ENCODE peak calls at places on chromosomes 4 and X, in ten cellular contexts. U is tibial nerve, H is adrenal gland, O is keratinocyte, J is brain microvascular endothelial cell, P is IMR-90, F is stomach, E is cardiac muscle cell, S is ovary, W is H1. M is an unnamed sample.
A peak's percentile ranks its signal among the peaks of the same experiment; 100 is the strongest.

GRCh38 chr4:98754736-98755135 is 96.3 kb upstream of the TSPAN5 start:
- DNase-seq in P (no peak), J (no peak), F (no peak), H (no peak), E (no peak), U (no peak), W (no peak), O (no peak), S (no peak), M (no peak)

GRCh38 chrX:146477341-146477740 is 332.2 kb upstream of the CXorf51B start:
- DNase-seq in S (no peak), H (no peak), J (no peak), O (no peak), U (no peak), P (no peak), E (no peak), W (no peak), F (no peak), M (no peak)

GRCh38 chr4:56874166-56874565 is 33.5 kb upstream of the REST start:
- DNase-seq in P (no peak), W (peak; percentile 49), J (no peak), S (no peak), F (no peak), O (no peak), U (no peak), H (no peak), E (no peak), M (no peak)

GRCh38 chr4:166019441-166019840 is 146.4 kb downstream of the TLL1 start:
- DNase-seq in S (no peak), E (no peak), F (no peak), O (no peak), H (no peak), W (no peak), U (no peak), J (no peak), P (no peak), M (no peak)

GRCh38 chr4:8761824-8762205 is 109.8 kb downstream of the HMX1 start:
- DNase-seq in U (no peak), S (no peak), P (no peak), F (no peak), H (no peak), O (no peak), W (no peak), E (no peak), J (no peak), M (no peak)

GRCh38 chr4:24793219-24794005 is 2.0 kb upstream of the SOD3 start:
- DNase-seq in E (no peak), O (no peak), P (peak; percentile 19), F (no peak), S (no peak), H (no peak), W (peak; percentile 39), U (no peak), J (peak; percentile 29), M (no peak)

GRCh38 chrX:132612990-132613564 is 124.2 kb upstream of the MBNL3 start:
- DNase-seq in E (peak; percentile 56), U (peak; percentile 19), J (peak; percentile 27), P (peak; percentile 4), S (peak; percentile 16), W (peak; percentile 54), O (no peak), F (peak; percentile 56), H (peak; percentile 72), M (no peak)

GRCh38 chr4:127856485-127857447 is 23.9 kb upstream of the PLK4 start:
- DNase-seq in H (peak; percentile 64), W (no peak), J (peak; percentile 78), P (peak; percentile 93), O (peak; percentile 94), F (no peak), E (peak; percentile 90), S (no peak), U (no peak), M (peak; percentile 74)

GRCh38 chrX:65679071-65679540 is 11.7 kb downstream of the MSN start:
- DNase-seq in E (no peak), J (no peak), S (no peak), H (peak; percentile 16), P (peak; percentile 72), F (no peak), W (no peak), O (no peak), U (no peak), M (no peak)

GRCh38 chr4:126396703-126397102 is 1081.9 kb downstream of the FAT4 start:
- DNase-seq in E (no peak), F (no peak), H (no peak), U (no peak), J (no peak), O (no peak), S (no peak), P (no peak), W (no peak), M (no peak)

GRCh38 chrX:132491191-132491590 is 2.4 kb upstream of the MBNL3 start:
- DNase-seq in S (no peak), J (no peak), F (no peak), H (peak; percentile 33), W (no peak), P (no peak), O (no peak), U (no peak), E (peak; percentile 21), M (no peak)

GRCh38 chrX:103565197-103565596 is 20.1 kb upstream of the TCEAL4 start:
- DNase-seq in H (no peak), F (no peak), O (no peak), P (no peak), J (no peak), S (no peak), E (peak; percentile 57), W (no peak), U (no peak), M (no peak)

DNA sequence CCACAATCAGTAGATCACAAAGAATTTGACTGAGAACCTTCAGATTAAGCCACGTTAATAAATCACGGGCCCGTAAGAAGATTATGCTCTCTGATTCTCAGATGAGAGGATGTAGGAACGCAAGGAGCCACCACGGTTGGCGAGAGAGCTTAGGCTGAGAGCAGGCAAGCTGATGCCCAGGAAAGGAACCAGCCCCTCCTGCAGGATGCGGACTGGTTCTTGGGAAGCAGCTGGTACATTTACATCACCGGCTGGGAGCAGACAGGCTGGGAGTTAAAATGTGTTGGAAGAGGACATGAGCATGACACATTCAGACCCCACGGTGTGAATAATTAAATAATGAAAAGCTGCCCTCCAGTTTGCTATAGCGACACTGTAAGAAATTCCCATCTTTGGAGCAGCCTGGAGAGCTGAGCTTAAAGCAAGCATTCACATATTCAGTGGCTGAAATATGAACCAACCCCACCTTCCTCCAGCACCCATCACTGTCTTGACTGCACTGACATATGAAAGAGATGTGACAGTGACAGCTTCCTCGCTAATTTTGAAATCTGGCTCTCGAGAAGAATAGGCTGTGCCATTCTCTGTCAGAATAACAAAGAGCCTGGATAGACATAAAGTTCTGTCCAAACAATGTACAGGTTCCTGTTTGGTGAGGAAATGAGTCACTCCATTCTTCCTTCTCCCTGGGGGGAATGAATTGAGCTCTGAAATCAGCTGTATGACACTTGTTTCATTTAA is 33.1 kb downstream of the LNX1 start:
- DNase-seq in O (no peak), H (no peak), F (no peak), U (no peak), J (peak; percentile 44), W (no peak), E (peak; percentile 68), S (no peak), P (peak; percentile 41), M (no peak)
- TF ChIP-seq CTCF in O (no peak), H (no peak), F (no peak), U (no peak), J (peak; percentile 8), W (no peak), E (no peak), S (no peak), P (no peak), M (no peak)

GRCh38 chr4:139054791-139055376 is 39.3 kb downstream of the NOCT start:
- DNase-seq in O (no peak), J (no peak), S (no peak), W (no peak), P (peak; percentile 26), H (no peak), F (no peak), U (no peak), E (peak; percentile 37), M (no peak)

GRCh38 chr4:139050436-139050835 is 34.9 kb downstream of the NOCT start:
- DNase-seq in U (no peak), W (no peak), F (no peak), S (no peak), H (no peak), P (peak; percentile 57), J (no peak), E (peak; percentile 52), O (no peak), M (no peak)

DNA sequence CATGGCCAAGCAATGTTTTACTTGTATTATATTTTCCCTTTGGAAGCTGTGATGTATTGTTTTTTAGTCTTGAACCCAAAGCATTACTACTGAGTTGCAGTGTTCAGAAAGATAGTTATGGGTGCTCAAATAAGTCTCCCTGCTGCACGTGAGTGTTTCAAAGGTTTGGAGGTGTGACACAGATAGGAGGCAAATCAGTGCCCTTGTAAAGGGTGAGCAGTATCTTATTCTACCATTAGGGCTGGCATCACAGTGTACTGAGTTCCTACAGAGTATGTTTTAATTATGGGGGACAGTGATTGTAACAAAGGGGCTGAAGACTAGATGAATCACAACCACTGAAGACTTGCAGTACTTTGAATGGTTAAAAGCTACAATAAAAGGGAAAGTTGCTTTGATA is 38.3 kb downstream of the NOCT start:
- DNase-seq in J (no peak), S (no peak), O (no peak), H (no peak), P (no peak), W (no peak), F (no peak), U (no peak), E (no peak), M (no peak)
- H3K36me3 ChIP-seq in J (peaks cover 18% of the 10 kb centered on the region), S (no peaks in the 10 kb centered on the region), O (peaks cover 4% of the 10 kb centered on the region), H (no peaks in the 10 kb centered on the region), P (peaks cover 9% of the 10 kb centered on the region), W (no peaks in the 10 kb centered on the region), F (peaks cover 3% of the 10 kb centered on the region), U (no peaks in the 10 kb centered on the region), E (peaks cover 4% of the 10 kb centered on the region), M (peaks cover 2% of the 10 kb centered on the region)

DNA sequence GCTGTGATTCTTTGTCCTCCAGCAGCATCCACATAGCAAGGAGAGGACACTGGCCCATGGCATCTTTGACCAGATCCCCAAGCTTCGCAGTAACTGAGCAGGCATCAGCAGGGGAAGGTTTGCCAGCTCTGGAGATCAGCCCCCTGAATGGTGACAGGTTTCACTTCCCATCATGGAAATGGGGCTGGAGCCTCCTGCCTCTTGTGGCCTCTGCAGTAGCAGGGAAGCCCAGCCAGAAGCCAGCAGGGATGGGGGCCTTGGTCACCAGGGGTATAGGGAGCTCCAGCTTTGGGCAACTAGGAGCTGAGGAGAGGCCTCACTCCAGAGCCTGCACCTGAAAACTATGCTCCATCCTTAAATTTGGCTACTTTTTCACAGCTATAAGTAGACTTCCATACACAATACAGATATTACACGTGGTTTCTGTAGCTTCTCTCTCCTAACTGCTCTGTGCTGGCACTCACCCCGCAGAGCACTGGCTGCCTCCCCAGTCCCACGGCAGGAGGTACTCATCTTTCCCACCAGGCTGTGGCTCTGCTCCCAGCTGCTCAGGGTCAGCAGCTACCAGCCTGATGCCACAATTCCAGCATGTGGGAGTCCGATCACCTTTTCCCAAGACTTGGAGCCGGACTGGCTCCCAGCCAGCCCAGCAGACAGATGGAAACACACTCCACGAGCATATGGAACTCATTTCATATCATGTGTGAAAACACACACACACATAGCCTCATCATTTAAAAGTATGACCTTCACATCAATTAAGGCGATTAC is 2.8 kb downstream of the TMEM271 start:
- DNase-seq in F (no peak), W (no peak), J (no peak), H (no peak), U (no peak), O (no peak), P (no peak), E (no peak), S (no peak), M (no peak)
- H3K27me3 ChIP-seq in F (peaks cover 98% of the 10 kb centered on the region), W (peaks cover 53% of the 10 kb centered on the region), J (peaks cover 37% of the 10 kb centered on the region), H (peaks cover 47% of the 10 kb centered on the region), U (peaks cover 4% of the 10 kb centered on the region), O (peaks cover 64% of the 10 kb centered on the region), P (peaks cover 40% of the 10 kb centered on the region), E (peaks cover 96% of the 10 kb centered on the region), S (no peaks in the 10 kb centered on the region), M (peaks cover 19% of the 10 kb centered on the region)

GRCh38 chr4:11954093-11954492 is 525.4 kb upstream of the HS3ST1 start:
- DNase-seq in F (no peak), E (peak; percentile 80), J (no peak), P (no peak), S (no peak), H (peak; percentile 52), W (no peak), O (no peak), U (no peak), M (no peak)
- TF ChIP-seq CTCF in F (peak; percentile 31), E (peak; percentile 75), J (peak; percentile 37), P (no peak), S (no peak), H (peak; percentile 48), W (peak; percentile 40), O (peak; percentile 28), U (no peak), M (no peak)